ENCODE peak calls at places on chromosomes 16 and 17, in six cellular contexts. C is HEK293T, X is fibroblast of pulmonary artery, R is Right ventricle myocardium superior, Y is Ammon's horn, Z is mesenchymal stem cell. I is an unnamed sample.

GRCh38 chr17:64032081-64032480 is 11.6 kb upstream of the ICAM2 start:
- DNase-seq in C (no peak), X (no peak), R (no peak), Y (no peak), Z (no peak), I (no peak)

GRCh38 chr16:84199861-84200260 is 8.9 kb downstream of the ADAD2 start:
- DNase-seq in C (no peak), X (no peak), R (peak; percentile 50), Y (peak; percentile 77), Z (no peak), I (no peak)

GRCh38 chr16:1744338-1744840 is 27.0 kb downstream of the NME3 start:
- DNase-seq in C (no peak), X (no peak), R (no peak), Y (no peak), Z (no peak), I (no peak)

GRCh38 chr17:79438045-79438444 is 172.8 kb downstream of the RBFOX3 start:
- DNase-seq in C (no peak), X (no peak), R (no peak), Y (no peak), Z (no peak), I (no peak)

GRCh38 chr16:71771571-71771970 is 37.1 kb downstream of the AP1G1 start:
- DNase-seq in C (no peak), X (no peak), R (no peak), Y (no peak), Z (no peak), I (no peak)

GRCh38 chr16:5323284-5323683 is 225.7 kb upstream of the EEF2KMT start:
- DNase-seq in C (no peak), X (no peak), R (no peak), Y (no peak), Z (no peak), I (no peak)

GRCh38 chr16:851871-852270 is 51.3 kb upstream of the GNG13 start:
- DNase-seq in C (no peak), X (no peak), R (no peak), Y (no peak), Z (no peak), I (no peak)

GRCh38 chr17:43220511-43221125 is 7.8 kb downstream of the CCDC200 start:
- DNase-seq in C (no peak), X (no peak), R (no peak), Y (no peak), Z (no peak), I (no peak)

GRCh38 chr16:58652741-58653140 is 23.1 kb upstream of the CNOT1 start:
- DNase-seq in C (no peak), X (peak; percentile 45), R (no peak), Y (no peak), Z (peak; percentile 40), I (peak; percentile 8)

GRCh38 chr17:31310260-31310659 is 3.6 kb downstream of the EVI2B start:
- DNase-seq in C (no peak), X (no peak), R (no peak), Y (no peak), Z (no peak), I (no peak)

GRCh38 chr17:3566551-3566950 is 8.9 kb upstream of the TRPV3 start:
- DNase-seq in C (no peak), X (no peak), R (peak; percentile 20), Y (no peak), Z (no peak), I (no peak)

GRCh38 chr16:1156111-1156982 is 3.4 kb downstream of the CACNA1H start:
- DNase-seq in C (no peak), X (no peak), R (no peak), Y (no peak), Z (no peak), I (no peak)

GRCh38 chr16:3038256-3038655 is 1.5 kb upstream of the BICDL2 start:
- DNase-seq in C (no peak), X (peak; percentile 18), R (no peak), Y (no peak), Z (no peak), I (no peak)

GRCh38 chr17:77215281-77215680 is 74.5 kb downstream of the SEC14L1 start:
- DNase-seq in C (no peak), X (no peak), R (peak; percentile 28), Y (peak; percentile 63), Z (no peak), I (no peak)

GRCh38 chr17:16423226-16423872 is 8.0 kb downstream of the TRPV2 start:
- DNase-seq in C (no peak), X (no peak), R (no peak), Y (no peak), Z (no peak), I (no peak)

GRCh38 chr17:2061441-2061797 is 6.5 kb downstream of the HIC1 start:
- DNase-seq in C (no peak), X (peak; percentile 24), R (no peak), Y (no peak), Z (peak; percentile 29), I (no peak)

GRCh38 chr17:74599531-74599939 is 7.5 kb upstream of the CD300LD start:
- DNase-seq in C (no peak), X (no peak), R (peak; percentile 63), Y (peak; percentile 20), Z (no peak), I (no peak)

GRCh38 chr16:15816228-15816627 is 40.6 kb downstream of the MYH11 start:
- DNase-seq in C (no peak), X (no peak), R (no peak), Y (no peak), Z (no peak), I (no peak)

GRCh38 chr17:75590314-75590761 is 2.7 kb downstream of the MYO15B start:
- DNase-seq in C (no peak), X (no peak), R (no peak), Y (no peak), Z (no peak), I (no peak)

GRCh38 chr16:588639-588888 is 1.3 kb upstream of the RAB40C start:
- DNase-seq in C (peak; percentile 25), X (peak; percentile 69), R (no peak), Y (no peak), Z (peak; percentile 89), I (peak; percentile 48)

GRCh38 chr17:12995106-12995895 is 22.5 kb downstream of the ELAC2 start:
- DNase-seq in C (no peak), X (no peak), R (no peak), Y (no peak), Z (no peak), I (no peak)

GRCh38 chr17:12342609-12343248 is 322.1 kb downstream of the MAP2K4 start:
- DNase-seq in C (peak; percentile 39), X (peak; percentile 3), R (no peak), Y (no peak), Z (no peak), I (peak; percentile 16)

GRCh38 chr16:11632455-11632921 is 35.8 kb upstream of the SNN start:
- DNase-seq in C (no peak), X (peak; percentile 92), R (peak; percentile 59), Y (peak; percentile 54), Z (peak; percentile 89), I (no peak)

GRCh38 chr17:75367312-75367711 is 38.2 kb downstream of the GRB2 start:
- DNase-seq in C (no peak), X (peak; percentile 27), R (no peak), Y (no peak), Z (peak; percentile 54), I (no peak)

GRCh38 chr17:19720210-19720475 is 3.8 kb upstream of the SLC47A2 start:
- DNase-seq in C (no peak), X (no peak), R (no peak), Y (no peak), Z (no peak), I (no peak)

GRCh38 chr16:10817963-10818941 is at the start of gene TVP23A:
- DNase-seq in C (no peak), X (peak; percentile 13), R (no peak), Y (no peak), Z (no peak), I (peak; percentile 30)

GRCh38 chr16:63596716-63597115 is 1525.1 kb downstream of the CDH11 start:
- DNase-seq in C (no peak), X (no peak), R (no peak), Y (peak; percentile 49), Z (no peak), I (no peak)

GRCh38 chr16:8956265-8957060 is 7.2 kb downstream of the USP7 start:
- DNase-seq in C (no peak), X (no peak), R (no peak), Y (no peak), Z (no peak), I (no peak)

GRCh38 chr16:25988089-25988488 is 296.3 kb downstream of the HS3ST4 start:
- DNase-seq in C (no peak), X (no peak), R (no peak), Y (no peak), Z (no peak), I (no peak)

GRCh38 chr17:75785770-75786538 is 1.3 kb downstream of the UNK start:
- DNase-seq in C (no peak), X (peak; percentile 49), R (no peak), Y (no peak), Z (peak; percentile 69), I (no peak)

GRCh38 chr17:75412455-75413317 is 7.2 kb upstream of the GRB2 start:
- DNase-seq in C (peak; percentile 76), X (peak; percentile 81), R (peak; percentile 51), Y (peak; percentile 55), Z (peak; percentile 81), I (peak; percentile 64)

GRCh38 chr17:63998050-63998720 is at the start of gene PRR29:
- DNase-seq in C (peak; percentile 89), X (peak; percentile 58), R (peak; percentile 83), Y (peak; percentile 66), Z (peak; percentile 74), I (peak; percentile 79)

GRCh38 chr17:74332763-74333220 is 6.8 kb downstream of the KIF19 start:
- DNase-seq in C (no peak), X (no peak), R (no peak), Y (no peak), Z (no peak), I (no peak)

GRCh38 chr17:74220966-74221814 is 7.8 kb downstream of the TTYH2 start:
- DNase-seq in C (no peak), X (no peak), R (no peak), Y (no peak), Z (no peak), I (no peak)

GRCh38 chr16:20409398-20410152 is at the start of gene ACSM5:
- DNase-seq in C (no peak), X (no peak), R (peak; percentile 77), Y (peak; percentile 79), Z (no peak), I (no peak)

GRCh38 chr17:29155235-29155965 is 24.8 kb downstream of the MYO18A start:
- DNase-seq in C (no peak), X (peak; percentile 55), R (peak; percentile 61), Y (no peak), Z (peak; percentile 62), I (no peak)

GRCh38 chr17:64786337-64786736 is 124.2 kb upstream of the SMURF2 start:
- DNase-seq in C (no peak), X (no peak), R (no peak), Y (no peak), Z (no peak), I (no peak)